ENCODE peak calls at places on chromosomes 7 and 10, in eight cellular contexts. One of them, this sample, is unnamed.

GRCh38 chr7:1181591-1181990 is 21.6 kb upstream of the ZFAND2A start:
- DNase-seq in A673: no peak
- DNase-seq in mesenchymal stem cell: no peak
- DNase-seq in CD8-positive, alpha-beta T cell: no peak
- DNase-seq in lower lobe of right lung: no peak
- DNase-seq in fibroblast of mammary gland: no peak
- DNase-seq in naive thymus-derived CD4-positive, alpha-beta T cell: no peak
- DNase-seq in PC-3: no peak
- DNase-seq in this sample: no peak

GRCh38 chr7:155198901-155199845 is 98.5 kb upstream of the INSIG1 start:
- DNase-seq in A673: no peak
- DNase-seq in mesenchymal stem cell: peak
- DNase-seq in CD8-positive, alpha-beta T cell: no peak
- DNase-seq in lower lobe of right lung: no peak
- DNase-seq in fibroblast of mammary gland: peak
- DNase-seq in naive thymus-derived CD4-positive, alpha-beta T cell: no peak
- DNase-seq in PC-3: no peak
- DNase-seq in this sample: peak

GRCh38 chr7:135151162-135151932 is 3.5 kb downstream of the TMEM140 start:
- DNase-seq in A673: no peak
- DNase-seq in mesenchymal stem cell: no peak
- DNase-seq in CD8-positive, alpha-beta T cell: no peak
- DNase-seq in lower lobe of right lung: no peak
- DNase-seq in fibroblast of mammary gland: no peak
- DNase-seq in naive thymus-derived CD4-positive, alpha-beta T cell: no peak
- DNase-seq in PC-3: no peak
- DNase-seq in this sample: no peak

GRCh38 chr7:96311967-96312366 is 9.9 kb downstream of the SLC25A13 start:
- DNase-seq in A673: no peak
- DNase-seq in mesenchymal stem cell: peak
- DNase-seq in CD8-positive, alpha-beta T cell: no peak
- DNase-seq in lower lobe of right lung: no peak
- DNase-seq in fibroblast of mammary gland: peak
- DNase-seq in naive thymus-derived CD4-positive, alpha-beta T cell: no peak
- DNase-seq in PC-3: no peak
- DNase-seq in this sample: peak

GRCh38 chr10:38143587-38143986 is 49.5 kb downstream of the ZNF37A start:
- DNase-seq in A673: no peak
- DNase-seq in mesenchymal stem cell: no peak
- DNase-seq in CD8-positive, alpha-beta T cell: no peak
- DNase-seq in lower lobe of right lung: no peak
- DNase-seq in fibroblast of mammary gland: peak
- DNase-seq in naive thymus-derived CD4-positive, alpha-beta T cell: no peak
- DNase-seq in PC-3: no peak
- DNase-seq in this sample: peak

GRCh38 chr10:26475448-26475847 is 37.3 kb downstream of the APBB1IP start:
- DNase-seq in A673: no peak
- DNase-seq in mesenchymal stem cell: no peak
- DNase-seq in CD8-positive, alpha-beta T cell: no peak
- DNase-seq in lower lobe of right lung: no peak
- DNase-seq in fibroblast of mammary gland: no peak
- DNase-seq in naive thymus-derived CD4-positive, alpha-beta T cell: no peak
- DNase-seq in PC-3: no peak
- DNase-seq in this sample: no peak

GRCh38 chr10:30591249-30591670 is 38.3 kb downstream of the LYZL2 start:
- DNase-seq in A673: peak
- DNase-seq in mesenchymal stem cell: peak
- DNase-seq in CD8-positive, alpha-beta T cell: no peak
- DNase-seq in lower lobe of right lung: no peak
- DNase-seq in fibroblast of mammary gland: peak
- DNase-seq in naive thymus-derived CD4-positive, alpha-beta T cell: peak
- DNase-seq in PC-3: peak
- DNase-seq in this sample: peak

GRCh38 chr7:44559485-44559884 is 14.2 kb downstream of the DDX56 start:
- DNase-seq in A673: no peak
- DNase-seq in mesenchymal stem cell: no peak
- DNase-seq in CD8-positive, alpha-beta T cell: no peak
- DNase-seq in lower lobe of right lung: no peak
- DNase-seq in fibroblast of mammary gland: no peak
- DNase-seq in naive thymus-derived CD4-positive, alpha-beta T cell: no peak
- DNase-seq in PC-3: no peak
- DNase-seq in this sample: no peak

GRCh38 chr10:101725843-101726242 is 30.9 kb upstream of the FBXW4 start:
- DNase-seq in A673: no peak
- DNase-seq in mesenchymal stem cell: no peak
- DNase-seq in CD8-positive, alpha-beta T cell: no peak
- DNase-seq in lower lobe of right lung: no peak
- DNase-seq in fibroblast of mammary gland: no peak
- DNase-seq in naive thymus-derived CD4-positive, alpha-beta T cell: no peak
- DNase-seq in PC-3: no peak
- DNase-seq in this sample: no peak

GRCh38 chr7:128347573-128348147 is 4.0 kb upstream of the RBM28 start:
- DNase-seq in A673: peak
- DNase-seq in mesenchymal stem cell: peak
- DNase-seq in CD8-positive, alpha-beta T cell: peak
- DNase-seq in lower lobe of right lung: peak
- DNase-seq in fibroblast of mammary gland: peak
- DNase-seq in naive thymus-derived CD4-positive, alpha-beta T cell: peak
- DNase-seq in PC-3: peak
- DNase-seq in this sample: peak

GRCh38 chr10:89425000-89425399 is 10.6 kb downstream of the IFIT5 start:
- DNase-seq in A673: no peak
- DNase-seq in mesenchymal stem cell: no peak
- DNase-seq in CD8-positive, alpha-beta T cell: no peak
- DNase-seq in lower lobe of right lung: no peak
- DNase-seq in fibroblast of mammary gland: no peak
- DNase-seq in naive thymus-derived CD4-positive, alpha-beta T cell: no peak
- DNase-seq in PC-3: no peak
- DNase-seq in this sample: no peak

GRCh38 chr7:143884978-143885559 is 16.9 kb downstream of the TCAF1 start:
- DNase-seq in A673: peak
- DNase-seq in mesenchymal stem cell: peak
- DNase-seq in CD8-positive, alpha-beta T cell: no peak
- DNase-seq in lower lobe of right lung: no peak
- DNase-seq in fibroblast of mammary gland: peak
- DNase-seq in naive thymus-derived CD4-positive, alpha-beta T cell: no peak
- DNase-seq in PC-3: no peak
- DNase-seq in this sample: peak

GRCh38 chr7:101172005-101172853 is 6.9 kb upstream of the VGF start:
- DNase-seq in A673: no peak
- DNase-seq in mesenchymal stem cell: no peak
- DNase-seq in CD8-positive, alpha-beta T cell: no peak
- DNase-seq in lower lobe of right lung: no peak
- DNase-seq in fibroblast of mammary gland: no peak
- DNase-seq in naive thymus-derived CD4-positive, alpha-beta T cell: no peak
- DNase-seq in PC-3: no peak
- DNase-seq in this sample: no peak

GRCh38 chr7:80087768-80088170 is 46.9 kb upstream of the GNAI1 start:
- DNase-seq in A673: no peak
- DNase-seq in mesenchymal stem cell: no peak
- DNase-seq in CD8-positive, alpha-beta T cell: no peak
- DNase-seq in lower lobe of right lung: no peak
- DNase-seq in fibroblast of mammary gland: peak
- DNase-seq in naive thymus-derived CD4-positive, alpha-beta T cell: no peak
- DNase-seq in PC-3: peak
- DNase-seq in this sample: no peak

GRCh38 chr7:129949292-129950133 is 3.2 kb downstream of the UBE2H start:
- DNase-seq in A673: peak
- DNase-seq in mesenchymal stem cell: peak
- DNase-seq in CD8-positive, alpha-beta T cell: no peak
- DNase-seq in lower lobe of right lung: no peak
- DNase-seq in fibroblast of mammary gland: peak
- DNase-seq in naive thymus-derived CD4-positive, alpha-beta T cell: peak
- DNase-seq in PC-3: peak
- DNase-seq in this sample: peak

DNA sequence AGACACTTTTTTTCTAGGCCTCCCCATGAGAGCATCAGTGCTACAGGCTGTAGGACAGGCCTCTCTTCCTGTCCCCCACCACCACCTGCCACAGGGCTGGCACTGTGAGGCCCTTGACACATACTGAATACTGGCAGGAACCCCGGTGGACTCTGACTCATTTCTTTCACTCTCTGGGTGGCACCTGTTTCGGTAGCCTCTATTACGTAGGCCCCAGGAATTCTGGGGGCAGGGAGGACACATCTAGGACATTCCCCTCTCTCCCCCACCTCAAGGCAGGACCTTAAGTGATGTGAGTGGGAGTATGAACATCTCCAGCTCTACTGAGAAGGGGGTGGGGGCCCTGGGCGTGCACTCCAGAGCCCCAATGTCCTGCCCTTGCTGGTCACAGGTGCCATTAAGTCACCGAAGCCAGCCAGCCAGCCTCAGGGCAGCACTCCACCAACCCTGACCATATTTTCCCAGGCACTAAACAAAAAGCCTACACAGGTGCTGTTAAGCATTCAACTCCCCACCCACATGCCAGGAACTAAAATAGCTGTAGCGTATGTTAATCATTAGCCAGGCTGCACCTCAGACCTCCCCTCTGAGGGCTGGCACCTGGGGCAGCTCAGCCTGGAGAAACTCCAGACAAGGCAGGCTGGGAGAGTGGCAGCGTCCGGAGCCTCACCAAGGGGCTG is 8.9 kb downstream of the ANXA11 start:
- DNase-seq in A673: no peak
- DNase-seq in mesenchymal stem cell: no peak
- DNase-seq in CD8-positive, alpha-beta T cell: peak
- DNase-seq in lower lobe of right lung: peak
- DNase-seq in fibroblast of mammary gland: peak
- DNase-seq in naive thymus-derived CD4-positive, alpha-beta T cell: peak
- DNase-seq in PC-3: peak
- DNase-seq in this sample: peak
- H3K4me3 ChIP-seq in A673: no peak
- H3K4me3 ChIP-seq in mesenchymal stem cell: no peak
- H3K4me3 ChIP-seq in CD8-positive, alpha-beta T cell: no peak
- H3K4me3 ChIP-seq in lower lobe of right lung: no peak
- H3K4me3 ChIP-seq in fibroblast of mammary gland: no peak
- H3K4me3 ChIP-seq in naive thymus-derived CD4-positive, alpha-beta T cell: no peak
- H3K4me3 ChIP-seq in PC-3: peak
- H3K4me3 ChIP-seq in this sample: no peak

DNA sequence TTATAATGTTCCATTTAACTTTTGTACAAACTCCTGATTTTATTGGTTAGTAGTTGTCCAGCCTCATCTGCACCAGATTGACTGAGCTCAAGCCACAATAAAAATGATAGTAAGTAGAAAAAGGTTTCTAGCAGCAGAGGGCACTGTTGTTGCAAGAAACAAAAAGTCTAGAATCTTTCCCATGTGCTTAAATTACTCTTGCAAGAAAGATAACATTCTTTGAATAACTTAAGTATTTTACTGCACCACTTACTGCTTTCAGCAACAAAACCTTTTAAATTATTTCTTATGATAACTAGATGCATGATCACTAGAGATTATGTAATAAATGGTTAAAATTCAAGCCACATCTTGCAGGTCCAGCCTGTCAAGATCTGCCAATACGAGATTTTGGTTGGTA is 27.0 kb downstream of the LMOD2 start:
- DNase-seq in A673: peak
- DNase-seq in mesenchymal stem cell: peak
- DNase-seq in CD8-positive, alpha-beta T cell: no peak
- DNase-seq in lower lobe of right lung: no peak
- DNase-seq in fibroblast of mammary gland: peak
- DNase-seq in naive thymus-derived CD4-positive, alpha-beta T cell: peak
- DNase-seq in PC-3: peak
- DNase-seq in this sample: peak
- H3K4me3 ChIP-seq in A673: no peak
- H3K4me3 ChIP-seq in mesenchymal stem cell: no peak
- H3K4me3 ChIP-seq in CD8-positive, alpha-beta T cell: no peak
- H3K4me3 ChIP-seq in lower lobe of right lung: no peak
- H3K4me3 ChIP-seq in fibroblast of mammary gland: no peak
- H3K4me3 ChIP-seq in naive thymus-derived CD4-positive, alpha-beta T cell: no peak
- H3K4me3 ChIP-seq in PC-3: no peak
- H3K4me3 ChIP-seq in this sample: no peak

GRCh38 chr7:92594746-92595145 is 4.6 kb upstream of the FAM133B start:
- DNase-seq in A673: no peak
- DNase-seq in mesenchymal stem cell: no peak
- DNase-seq in CD8-positive, alpha-beta T cell: no peak
- DNase-seq in lower lobe of right lung: no peak
- DNase-seq in fibroblast of mammary gland: no peak
- DNase-seq in naive thymus-derived CD4-positive, alpha-beta T cell: no peak
- DNase-seq in PC-3: no peak
- DNase-seq in this sample: no peak

GRCh38 chr7:92589056-92589455 is 1.1 kb downstream of the FAM133B start:
- DNase-seq in A673: no peak
- DNase-seq in mesenchymal stem cell: no peak
- DNase-seq in CD8-positive, alpha-beta T cell: no peak
- DNase-seq in lower lobe of right lung: no peak
- DNase-seq in fibroblast of mammary gland: no peak
- DNase-seq in naive thymus-derived CD4-positive, alpha-beta T cell: no peak
- DNase-seq in PC-3: no peak
- DNase-seq in this sample: no peak

GRCh38 chr7:92588561-92588960 is 1.6 kb downstream of the FAM133B start:
- DNase-seq in A673: peak
- DNase-seq in mesenchymal stem cell: peak
- DNase-seq in CD8-positive, alpha-beta T cell: no peak
- DNase-seq in lower lobe of right lung: no peak
- DNase-seq in fibroblast of mammary gland: peak
- DNase-seq in naive thymus-derived CD4-positive, alpha-beta T cell: no peak
- DNase-seq in PC-3: no peak
- DNase-seq in this sample: peak

GRCh38 chr7:92586403-92586802 is 3.8 kb downstream of the FAM133B start:
- DNase-seq in A673: peak
- DNase-seq in mesenchymal stem cell: peak
- DNase-seq in CD8-positive, alpha-beta T cell: no peak
- DNase-seq in lower lobe of right lung: no peak
- DNase-seq in fibroblast of mammary gland: peak
- DNase-seq in naive thymus-derived CD4-positive, alpha-beta T cell: no peak
- DNase-seq in PC-3: no peak
- DNase-seq in this sample: peak

DNA sequence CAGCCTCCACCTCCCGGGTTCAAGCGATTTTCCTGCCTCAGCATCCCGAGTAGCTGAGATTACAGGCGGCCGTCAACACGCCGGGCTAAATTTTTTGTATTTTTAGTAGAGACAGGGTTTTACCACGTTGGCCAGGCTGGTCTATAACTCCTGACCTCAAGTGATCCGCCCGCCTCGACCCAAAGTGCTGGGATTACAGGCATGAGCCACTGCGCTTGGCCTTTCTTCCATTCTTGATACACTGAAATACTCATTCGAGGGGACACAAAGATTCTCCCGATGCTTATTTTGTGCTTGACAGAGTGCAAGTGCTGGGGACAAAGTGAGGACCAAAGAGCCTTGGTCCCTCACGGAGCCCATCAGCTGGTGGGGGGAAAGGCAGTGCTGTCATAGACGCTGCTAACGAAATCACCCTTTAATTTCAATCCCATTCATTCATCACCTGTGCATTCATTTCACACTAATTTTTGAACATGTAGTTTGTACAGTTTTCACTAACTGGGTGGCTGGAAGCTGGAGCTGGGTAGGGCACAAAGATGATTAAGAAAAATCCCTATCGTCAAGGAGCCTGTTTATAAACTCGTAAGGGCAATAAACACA is 621 bp upstream of the FAM133B start:
- DNase-seq in A673: no peak
- DNase-seq in mesenchymal stem cell: no peak
- DNase-seq in CD8-positive, alpha-beta T cell: no peak
- DNase-seq in lower lobe of right lung: peak
- DNase-seq in fibroblast of mammary gland: no peak
- DNase-seq in naive thymus-derived CD4-positive, alpha-beta T cell: no peak
- DNase-seq in PC-3: no peak
- DNase-seq in this sample: no peak
- H3K4me3 ChIP-seq in A673: peak
- H3K4me3 ChIP-seq in mesenchymal stem cell: no peak
- H3K4me3 ChIP-seq in CD8-positive, alpha-beta T cell: peak
- H3K4me3 ChIP-seq in lower lobe of right lung: peak
- H3K4me3 ChIP-seq in fibroblast of mammary gland: peak
- H3K4me3 ChIP-seq in naive thymus-derived CD4-positive, alpha-beta T cell: peak
- H3K4me3 ChIP-seq in PC-3: peak
- H3K4me3 ChIP-seq in this sample: peak

GRCh38 chr10:133306941-133307379 is 1.7 kb downstream of the TUBGCP2 start:
- DNase-seq in A673: no peak
- DNase-seq in mesenchymal stem cell: no peak
- DNase-seq in CD8-positive, alpha-beta T cell: no peak
- DNase-seq in lower lobe of right lung: no peak
- DNase-seq in fibroblast of mammary gland: no peak
- DNase-seq in naive thymus-derived CD4-positive, alpha-beta T cell: no peak
- DNase-seq in PC-3: no peak
- DNase-seq in this sample: no peak
- H3K4me3 ChIP-seq in A673: no peak
- H3K4me3 ChIP-seq in mesenchymal stem cell: no peak
- H3K4me3 ChIP-seq in CD8-positive, alpha-beta T cell: peak
- H3K4me3 ChIP-seq in lower lobe of right lung: no peak
- H3K4me3 ChIP-seq in fibroblast of mammary gland: no peak
- H3K4me3 ChIP-seq in naive thymus-derived CD4-positive, alpha-beta T cell: peak
- H3K4me3 ChIP-seq in PC-3: peak
- H3K4me3 ChIP-seq in this sample: no peak